ENCODE peak calls at places on chromosome 2, in nine cellular contexts. M is Kasumi-1; Y is stomach; L is RPMI7951; T is NCI-H1436 treated with DMSO at 0.1 percent for 48 hours; Q is activated effector memory CD4-positive, alpha-beta T cell treated with Interleukin-2 at 50 U/mL for 16 hours; Z is HFF-Myc; P is NCI-H446; V is effector CD4-positive, alpha-beta T cell. G is an unnamed sample.

GRCh38 chr2:193348055-193348454 is 1153.3 kb upstream of the TMEFF2 start:
- DNase-seq in Z (no peak), L (peak; percentile 2), Y (no peak), T (no peak), Q (no peak), V (no peak), M (no peak), P (no peak), G (no peak)

GRCh38 chr2:70897203-70897976 is 38.3 kb upstream of the ATP6V1B1 start:
- DNase-seq in L (no peak), T (no peak), P (no peak), Y (no peak), Z (no peak), Q (no peak), M (no peak), V (no peak), G (no peak)

GRCh38 chr2:160752475-160753330 is 259.1 kb upstream of the RBMS1 start:
- DNase-seq in P (no peak), Y (no peak), T (no peak), Q (no peak), Z (no peak), M (no peak), L (peak; percentile 85), V (no peak), G (no peak)

GRCh38 chr2:675982-676646 is 1.1 kb downstream of the TMEM18 start:
- DNase-seq in P (peak; percentile 68), T (no peak), L (peak; percentile 85), Z (peak; percentile 87), Y (no peak), M (peak; percentile 66), V (no peak), Q (no peak), G (no peak)

GRCh38 chr2:200052627-200053026 is 97.2 kb downstream of the MAIP1 start:
- DNase-seq in V (no peak), Z (no peak), T (no peak), Q (no peak), Y (no peak), L (no peak), P (no peak), M (no peak), G (no peak)

GRCh38 chr2:23230885-23231284 is 154.1 kb upstream of the KLHL29 start:
- DNase-seq in M (no peak), Q (no peak), T (no peak), V (no peak), Y (no peak), Z (no peak), P (no peak), L (no peak), G (no peak)

GRCh38 chr2:24723668-24724067 is 69.5 kb downstream of the PTRHD1 start:
- DNase-seq in T (no peak), V (no peak), Q (no peak), Z (no peak), P (no peak), L (no peak), M (no peak), Y (no peak), G (no peak)

GRCh38 chr2:126792186-126792585 is 106.5 kb upstream of the TEX51 start:
- DNase-seq in V (no peak), L (no peak), P (no peak), T (no peak), Q (no peak), Y (no peak), M (no peak), Z (no peak), G (no peak)

GRCh38 chr2:214593723-214594122 is 182.9 kb downstream of the VWC2L start:
- DNase-seq in Q (no peak), M (no peak), L (no peak), V (no peak), T (no peak), Y (no peak), P (no peak), Z (no peak), G (no peak)

GRCh38 chr2:195759877-195760276 is 102.9 kb downstream of the SLC39A10 start:
- DNase-seq in Y (no peak), T (no peak), L (no peak), Q (no peak), Z (no peak), M (no peak), V (no peak), P (no peak), G (no peak)

GRCh38 chr2:157929871-157930667 is 53.9 kb upstream of the ACVR1 start:
- DNase-seq in M (peak; percentile 83), Q (no peak), V (no peak), P (no peak), Y (no peak), Z (no peak), L (no peak), T (no peak), G (no peak)

GRCh38 chr2:37786854-37787253 is 115.4 kb upstream of the CDC42EP3 start:
- DNase-seq in P (peak; percentile 96), L (no peak), Q (no peak), Y (no peak), V (no peak), T (peak; percentile 90), M (no peak), Z (no peak), G (no peak)

GRCh38 chr2:68238955-68239822 is 13.1 kb downstream of the PPP3R1 start:
- DNase-seq in T (no peak), Q (no peak), M (no peak), V (no peak), L (no peak), Y (no peak), P (no peak), Z (no peak), G (no peak)

GRCh38 chr2:88233216-88233615 is 63.1 kb downstream of the THNSL2 start:
- DNase-seq in V (no peak), Z (no peak), L (no peak), P (no peak), Y (no peak), T (no peak), M (no peak), Q (no peak), G (no peak)

GRCh38 chr2:232028631-232029030 is 67.1 kb downstream of the DIS3L2 start:
- DNase-seq in Q (no peak), Z (no peak), Y (no peak), P (no peak), L (peak; percentile 66), T (no peak), V (no peak), M (no peak), G (no peak)

GRCh38 chr2:24351981-24352380 is 8.4 kb downstream of the ITSN2 start:
- DNase-seq in V (no peak), L (no peak), M (peak; percentile 11), Q (no peak), Y (no peak), Z (no peak), T (no peak), P (no peak), G (no peak)

GRCh38 chr2:191318729-191319078 is 73.5 kb downstream of the MYO1B start:
- DNase-seq in Y (peak; percentile 30), M (peak; percentile 43), L (peak; percentile 84), T (no peak), Q (no peak), V (no peak), Z (peak; percentile 63), P (peak; percentile 9), G (no peak)

GRCh38 chr2:197208029-197208428 is 102.6 kb downstream of the ANKRD44 start:
- DNase-seq in Q (no peak), P (no peak), V (no peak), M (no peak), T (no peak), L (no peak), Y (no peak), Z (no peak), G (no peak)

GRCh38 chr2:71991397-71991796 is 156.3 kb downstream of the CYP26B1 start:
- DNase-seq in T (no peak), Z (no peak), V (no peak), Y (no peak), M (no peak), Q (no peak), P (no peak), L (no peak), G (no peak)

GRCh38 chr2:178250429-178250828 is 56.1 kb downstream of the OSBPL6 start:
- DNase-seq in Q (no peak), V (no peak), T (no peak), M (peak; percentile 7), Z (no peak), Y (no peak), L (no peak), P (no peak), G (no peak)

GRCh38 chr2:20852139-20852538 is 29.2 kb upstream of the LDAH start:
- DNase-seq in M (no peak), T (no peak), V (no peak), Y (no peak), Z (no peak), P (no peak), L (no peak), Q (no peak), G (no peak)

GRCh38 chr2:112566104-112566503 is 18.3 kb upstream of the CHCHD5 start:
- DNase-seq in L (no peak), Q (no peak), M (no peak), V (no peak), Z (no peak), T (no peak), Y (no peak), P (no peak), G (no peak)

GRCh38 chr2:110770308-110770695 is 37.9 kb downstream of the ACOXL start:
- DNase-seq in V (no peak), Q (no peak), M (no peak), Y (no peak), T (no peak), L (no peak), Z (no peak), P (peak; percentile 98), G (no peak)

GRCh38 chr2:201139836-201140599 is 24.1 kb downstream of the CFLAR start:
- DNase-seq in P (no peak), M (no peak), T (no peak), Z (no peak), V (no peak), Q (no peak), Y (no peak), L (no peak), G (no peak)

GRCh38 chr2:64259301-64259700 is 115.1 kb upstream of the PELI1 start:
- DNase-seq in T (peak; percentile 47), Q (no peak), M (no peak), L (peak; percentile 48), P (peak; percentile 85), V (no peak), Y (no peak), Z (no peak), G (no peak)